ENCODE peak calls at places on chromosomes 12 and 14, in five cellular contexts. One of them, this sample, is unnamed.

GRCh38 chr12:124027753-124028559 is 54.9 kb downstream of the ZNF664 start:
- DNase-seq in naive thymus-derived CD4-positive, alpha-beta T cell: no peak
- DNase-seq in fibroblast of mammary gland: no peak
- DNase-seq in A549: no peak
- DNase-seq in coronary artery: no peak
- DNase-seq in this sample: no peak

GRCh38 chr12:31471061-31471460 is 119.9 kb downstream of the DENND5B start:
- DNase-seq in naive thymus-derived CD4-positive, alpha-beta T cell: no peak
- DNase-seq in fibroblast of mammary gland: no peak
- DNase-seq in A549: peak
- DNase-seq in coronary artery: no peak
- DNase-seq in this sample: no peak

GRCh38 chr12:119868992-119869391 is 8.1 kb downstream of the CIT start:
- DNase-seq in naive thymus-derived CD4-positive, alpha-beta T cell: no peak
- DNase-seq in fibroblast of mammary gland: peak
- DNase-seq in A549: no peak
- DNase-seq in coronary artery: no peak
- DNase-seq in this sample: peak

GRCh38 chr12:45914090-45914489 is 76.3 kb downstream of the SCAF11 start:
- DNase-seq in naive thymus-derived CD4-positive, alpha-beta T cell: no peak
- DNase-seq in fibroblast of mammary gland: peak
- DNase-seq in A549: peak
- DNase-seq in coronary artery: no peak
- DNase-seq in this sample: no peak

GRCh38 chr12:104357431-104357952 is 54.0 kb downstream of the EID3 start:
- DNase-seq in naive thymus-derived CD4-positive, alpha-beta T cell: no peak
- DNase-seq in fibroblast of mammary gland: peak
- DNase-seq in A549: peak
- DNase-seq in coronary artery: no peak
- DNase-seq in this sample: no peak

GRCh38 chr12:65895759-65896656 is 71.7 kb downstream of the HMGA2 start:
- DNase-seq in naive thymus-derived CD4-positive, alpha-beta T cell: no peak
- DNase-seq in fibroblast of mammary gland: no peak
- DNase-seq in A549: peak
- DNase-seq in coronary artery: no peak
- DNase-seq in this sample: no peak

GRCh38 chr12:104472748-104473147 is 16.0 kb downstream of the CHST11 start:
- DNase-seq in naive thymus-derived CD4-positive, alpha-beta T cell: no peak
- DNase-seq in fibroblast of mammary gland: no peak
- DNase-seq in A549: no peak
- DNase-seq in coronary artery: no peak
- DNase-seq in this sample: no peak

GRCh38 chr14:97878727-97879126 is 1081.5 kb downstream of the VRK1 start:
- DNase-seq in naive thymus-derived CD4-positive, alpha-beta T cell: no peak
- DNase-seq in fibroblast of mammary gland: peak
- DNase-seq in A549: no peak
- DNase-seq in coronary artery: no peak
- DNase-seq in this sample: peak

GRCh38 chr12:203462-204260 is 10.3 kb downstream of the SLC6A12 start:
- DNase-seq in naive thymus-derived CD4-positive, alpha-beta T cell: no peak
- DNase-seq in fibroblast of mammary gland: no peak
- DNase-seq in A549: peak
- DNase-seq in coronary artery: no peak
- DNase-seq in this sample: no peak

GRCh38 chr14:24071144-24071697 is at the start of gene CPNE6:
- DNase-seq in naive thymus-derived CD4-positive, alpha-beta T cell: peak
- DNase-seq in fibroblast of mammary gland: no peak
- DNase-seq in A549: no peak
- DNase-seq in coronary artery: no peak
- DNase-seq in this sample: no peak

GRCh38 chr12:8678661-8679111 is 16.1 kb upstream of the MFAP5 start:
- DNase-seq in naive thymus-derived CD4-positive, alpha-beta T cell: no peak
- DNase-seq in fibroblast of mammary gland: no peak
- DNase-seq in A549: no peak
- DNase-seq in coronary artery: no peak
- DNase-seq in this sample: no peak

GRCh38 chr12:107449891-107450290 is 235.7 kb upstream of the PWP1 start:
- DNase-seq in naive thymus-derived CD4-positive, alpha-beta T cell: no peak
- DNase-seq in fibroblast of mammary gland: peak
- DNase-seq in A549: no peak
- DNase-seq in coronary artery: no peak
- DNase-seq in this sample: no peak

GRCh38 chr14:24605435-24606190 is 3.9 kb downstream of the GZMH start:
- DNase-seq in naive thymus-derived CD4-positive, alpha-beta T cell: peak
- DNase-seq in fibroblast of mammary gland: peak
- DNase-seq in A549: peak
- DNase-seq in coronary artery: no peak
- DNase-seq in this sample: peak

GRCh38 chr12:115351513-115352077 is 667.6 kb upstream of the TBX3 start:
- DNase-seq in naive thymus-derived CD4-positive, alpha-beta T cell: no peak
- DNase-seq in fibroblast of mammary gland: peak
- DNase-seq in A549: no peak
- DNase-seq in coronary artery: no peak
- DNase-seq in this sample: no peak

GRCh38 chr12:120468846-120469449 is 600 bp downstream of the SRSF9 start:
- DNase-seq in naive thymus-derived CD4-positive, alpha-beta T cell: peak
- DNase-seq in fibroblast of mammary gland: no peak
- DNase-seq in A549: peak
- DNase-seq in coronary artery: no peak
- DNase-seq in this sample: no peak

GRCh38 chr14:92647499-92648279 is 100.7 kb downstream of the LGMN start:
- DNase-seq in naive thymus-derived CD4-positive, alpha-beta T cell: no peak
- DNase-seq in fibroblast of mammary gland: peak
- DNase-seq in A549: no peak
- DNase-seq in coronary artery: no peak
- DNase-seq in this sample: no peak

GRCh38 chr12:56628671-56629458 is 1.3 kb downstream of the BAZ2A start:
- DNase-seq in naive thymus-derived CD4-positive, alpha-beta T cell: peak
- DNase-seq in fibroblast of mammary gland: peak
- DNase-seq in A549: peak
- DNase-seq in coronary artery: peak
- DNase-seq in this sample: peak

GRCh38 chr14:30874999-30875787 is 834 bp downstream of the COCH start:
- DNase-seq in naive thymus-derived CD4-positive, alpha-beta T cell: peak
- DNase-seq in fibroblast of mammary gland: no peak
- DNase-seq in A549: no peak
- DNase-seq in coronary artery: no peak
- DNase-seq in this sample: no peak

GRCh38 chr14:104035300-104035699 is 50.2 kb upstream of the ASPG start:
- DNase-seq in naive thymus-derived CD4-positive, alpha-beta T cell: no peak
- DNase-seq in fibroblast of mammary gland: no peak
- DNase-seq in A549: no peak
- DNase-seq in coronary artery: no peak
- DNase-seq in this sample: no peak

GRCh38 chr12:118035194-118036041 is 18.9 kb downstream of the RFC5 start:
- DNase-seq in naive thymus-derived CD4-positive, alpha-beta T cell: peak
- DNase-seq in fibroblast of mammary gland: peak
- DNase-seq in A549: peak
- DNase-seq in coronary artery: no peak
- DNase-seq in this sample: no peak

GRCh38 chr12:48220701-48221100 is 17.6 kb upstream of the OR10AD1 start:
- DNase-seq in naive thymus-derived CD4-positive, alpha-beta T cell: no peak
- DNase-seq in fibroblast of mammary gland: no peak
- DNase-seq in A549: no peak
- DNase-seq in coronary artery: no peak
- DNase-seq in this sample: no peak

GRCh38 chr12:52740591-52740990 is 36.6 kb downstream of the KRT76 start:
- DNase-seq in naive thymus-derived CD4-positive, alpha-beta T cell: no peak
- DNase-seq in fibroblast of mammary gland: no peak
- DNase-seq in A549: peak
- DNase-seq in coronary artery: no peak
- DNase-seq in this sample: no peak

GRCh38 chr14:31363331-31364073 is 56.8 kb downstream of the HEATR5A start:
- DNase-seq in naive thymus-derived CD4-positive, alpha-beta T cell: no peak
- DNase-seq in fibroblast of mammary gland: no peak
- DNase-seq in A549: no peak
- DNase-seq in coronary artery: no peak
- DNase-seq in this sample: no peak

GRCh38 chr12:120194534-120195395 is at the start of gene GCN1:
- DNase-seq in naive thymus-derived CD4-positive, alpha-beta T cell: peak
- DNase-seq in fibroblast of mammary gland: peak
- DNase-seq in A549: peak
- DNase-seq in coronary artery: peak
- DNase-seq in this sample: peak

GRCh38 chr12:115341442-115341841 is 657.5 kb upstream of the TBX3 start:
- DNase-seq in naive thymus-derived CD4-positive, alpha-beta T cell: no peak
- DNase-seq in fibroblast of mammary gland: peak
- DNase-seq in A549: peak
- DNase-seq in coronary artery: peak
- DNase-seq in this sample: no peak

GRCh38 chr14:69439516-69440270 is 41.2 kb downstream of the SLC39A9 start:
- DNase-seq in naive thymus-derived CD4-positive, alpha-beta T cell: no peak
- DNase-seq in fibroblast of mammary gland: no peak
- DNase-seq in A549: no peak
- DNase-seq in coronary artery: no peak
- DNase-seq in this sample: no peak

GRCh38 chr14:57329833-57330232 is 60.6 kb upstream of the NAA30 start:
- DNase-seq in naive thymus-derived CD4-positive, alpha-beta T cell: no peak
- DNase-seq in fibroblast of mammary gland: no peak
- DNase-seq in A549: no peak
- DNase-seq in coronary artery: no peak
- DNase-seq in this sample: no peak

GRCh38 chr12:80713419-80713818 is 3.3 kb upstream of the MYF5 start:
- DNase-seq in naive thymus-derived CD4-positive, alpha-beta T cell: no peak
- DNase-seq in fibroblast of mammary gland: no peak
- DNase-seq in A549: no peak
- DNase-seq in coronary artery: no peak
- DNase-seq in this sample: no peak

GRCh38 chr12:51864701-51865469 is 16.4 kb upstream of the FIGNL2 start:
- DNase-seq in naive thymus-derived CD4-positive, alpha-beta T cell: no peak
- DNase-seq in fibroblast of mammary gland: peak
- DNase-seq in A549: no peak
- DNase-seq in coronary artery: no peak
- DNase-seq in this sample: no peak

GRCh38 chr14:62662811-62663477 is 382.3 kb downstream of the KCNH5 start:
- DNase-seq in naive thymus-derived CD4-positive, alpha-beta T cell: no peak
- DNase-seq in fibroblast of mammary gland: no peak
- DNase-seq in A549: no peak
- DNase-seq in coronary artery: no peak
- DNase-seq in this sample: no peak

DNA sequence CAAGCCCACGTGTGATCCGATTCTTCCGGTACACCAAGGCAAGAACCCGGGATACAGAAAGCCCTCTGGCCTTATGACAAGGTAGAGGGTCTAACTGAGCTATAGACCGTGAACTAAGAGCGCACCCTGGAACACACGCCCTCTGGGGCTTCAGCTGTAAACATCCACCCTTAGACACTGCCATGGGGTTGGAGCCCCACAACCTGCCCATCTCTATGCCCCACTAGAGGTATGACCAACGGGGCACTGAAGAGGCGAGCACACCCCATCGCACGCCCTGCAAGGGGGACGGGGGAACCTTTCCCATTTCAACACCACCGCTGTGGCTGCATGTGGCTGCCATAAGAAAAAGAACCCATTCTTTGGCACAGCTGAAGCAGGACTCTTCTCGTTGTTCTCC is 1206.0 kb upstream of the TMEM132C start:
- DNase-seq in naive thymus-derived CD4-positive, alpha-beta T cell: no peak
- DNase-seq in fibroblast of mammary gland: no peak
- DNase-seq in A549: no peak
- DNase-seq in coronary artery: no peak
- DNase-seq in this sample: no peak
- H3K4me3 ChIP-seq in naive thymus-derived CD4-positive, alpha-beta T cell: no peak
- H3K4me3 ChIP-seq in fibroblast of mammary gland: no peak
- H3K4me3 ChIP-seq in A549: no peak
- H3K4me3 ChIP-seq in coronary artery: no peak
- H3K4me3 ChIP-seq in this sample: no peak

DNA sequence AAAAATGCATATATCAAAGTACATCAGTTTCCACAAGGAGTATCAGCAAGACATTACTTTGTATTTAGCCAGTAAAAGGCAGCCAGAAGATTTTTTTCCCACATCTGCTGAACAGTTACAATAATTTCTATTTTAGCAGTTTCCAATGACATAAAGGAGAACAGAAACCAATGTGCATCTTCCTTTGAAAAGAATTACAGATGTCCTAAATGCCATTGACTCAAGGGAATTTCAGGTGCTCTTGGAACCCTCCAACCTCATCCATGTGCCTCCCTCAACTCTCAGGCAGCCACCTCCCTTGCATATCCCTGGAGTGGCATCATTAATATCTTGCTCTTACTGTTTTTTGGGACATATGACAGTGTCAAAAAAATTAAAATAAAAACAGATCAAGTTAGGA is 62.2 kb upstream of the ST8SIA1 start:
- DNase-seq in naive thymus-derived CD4-positive, alpha-beta T cell: no peak
- DNase-seq in fibroblast of mammary gland: no peak
- DNase-seq in A549: no peak
- DNase-seq in coronary artery: no peak
- DNase-seq in this sample: no peak
- H3K4me3 ChIP-seq in naive thymus-derived CD4-positive, alpha-beta T cell: peak
- H3K4me3 ChIP-seq in fibroblast of mammary gland: no peak
- H3K4me3 ChIP-seq in A549: no peak
- H3K4me3 ChIP-seq in coronary artery: no peak
- H3K4me3 ChIP-seq in this sample: no peak

DNA sequence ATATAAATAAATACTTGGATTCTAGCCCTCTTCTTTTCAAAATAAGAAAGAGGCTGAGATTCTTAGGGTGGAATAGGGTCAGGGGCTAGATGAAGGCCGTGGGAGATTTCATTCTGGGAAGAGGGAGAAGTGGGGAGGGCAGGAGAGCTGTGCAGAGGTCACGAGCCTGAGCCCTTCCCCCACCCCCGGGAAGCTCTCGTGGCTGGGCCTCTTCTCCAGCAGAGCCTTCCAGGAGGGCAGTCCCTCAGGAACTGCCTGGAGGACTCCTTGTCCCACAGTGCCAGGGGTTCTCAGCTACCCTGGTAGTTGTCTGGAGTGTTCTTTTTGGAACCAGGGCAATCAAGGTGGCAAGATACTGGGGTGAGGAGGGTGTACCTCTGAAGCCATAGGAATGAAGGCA is 94.0 kb downstream of the ESR2 start:
- DNase-seq in naive thymus-derived CD4-positive, alpha-beta T cell: no peak
- DNase-seq in fibroblast of mammary gland: no peak
- DNase-seq in A549: no peak
- DNase-seq in coronary artery: no peak
- DNase-seq in this sample: no peak
- H3K4me3 ChIP-seq in naive thymus-derived CD4-positive, alpha-beta T cell: no peak
- H3K4me3 ChIP-seq in fibroblast of mammary gland: no peak
- H3K4me3 ChIP-seq in A549: no peak
- H3K4me3 ChIP-seq in coronary artery: no peak
- H3K4me3 ChIP-seq in this sample: no peak

GRCh38 chr14:75280448-75280830 is 1.8 kb downstream of the FOS start:
- DNase-seq in naive thymus-derived CD4-positive, alpha-beta T cell: no peak
- DNase-seq in fibroblast of mammary gland: no peak
- DNase-seq in A549: no peak
- DNase-seq in coronary artery: no peak
- DNase-seq in this sample: no peak

GRCh38 chr14:75283162-75283883 is 4.7 kb downstream of the FOS start:
- DNase-seq in naive thymus-derived CD4-positive, alpha-beta T cell: no peak
- DNase-seq in fibroblast of mammary gland: no peak
- DNase-seq in A549: peak
- DNase-seq in coronary artery: no peak
- DNase-seq in this sample: no peak

GRCh38 chr14:75282166-75282547 is 3.5 kb downstream of the FOS start:
- DNase-seq in naive thymus-derived CD4-positive, alpha-beta T cell: no peak
- DNase-seq in fibroblast of mammary gland: no peak
- DNase-seq in A549: no peak
- DNase-seq in coronary artery: no peak
- DNase-seq in this sample: no peak

GRCh38 chr14:75280831-75281690 is 2.4 kb downstream of the FOS start:
- DNase-seq in naive thymus-derived CD4-positive, alpha-beta T cell: no peak
- DNase-seq in fibroblast of mammary gland: no peak
- DNase-seq in A549: peak
- DNase-seq in coronary artery: no peak
- DNase-seq in this sample: no peak

GRCh38 chr14:75281691-75282000 is 3.0 kb downstream of the FOS start:
- DNase-seq in naive thymus-derived CD4-positive, alpha-beta T cell: no peak
- DNase-seq in fibroblast of mammary gland: no peak
- DNase-seq in A549: no peak
- DNase-seq in coronary artery: no peak
- DNase-seq in this sample: no peak
- H3K4me3 ChIP-seq in naive thymus-derived CD4-positive, alpha-beta T cell: no peak
- H3K4me3 ChIP-seq in fibroblast of mammary gland: no peak
- H3K4me3 ChIP-seq in A549: no peak
- H3K4me3 ChIP-seq in coronary artery: peak
- H3K4me3 ChIP-seq in this sample: no peak

This sample was measured in Jurkat, Clone E6-1.